ENCODE peak calls at places on chromosome 11, in eight cellular contexts. X is left ventricle myocardium inferior, Q is brain microvascular endothelial cell, E is fibroblast of lung, J is transverse colon, A is endothelial cell, C is IMR-90, S is retinal pigment epithelial cell. D is an unnamed sample.

GRCh38 chr11:76891285-76891684 is 30.6 kb downstream of the ACER3 start:
- DNase-seq in C (no peak), E (no peak), X (no peak), A (no peak), S (no peak), Q (no peak), J (no peak), D (no peak)

GRCh38 chr11:77035580-77035979 is 1.4 kb downstream of the B3GNT6 start:
- DNase-seq in A (no peak), E (no peak), X (no peak), Q (no peak), C (no peak), S (no peak), J (peak; percentile 72), D (no peak)

GRCh38 chr11:56932572-56933235 is 56.0 kb upstream of the OR5AK2 start:
- DNase-seq in S (peak; percentile 18), J (no peak), A (no peak), E (peak; percentile 1), Q (peak; percentile 79), C (peak; percentile 28), X (no peak), D (no peak)

GRCh38 chr11:60757231-60757800 is 649 bp downstream of the MS4A15 start:
- DNase-seq in S (no peak), Q (no peak), E (no peak), X (no peak), J (no peak), C (no peak), A (no peak), D (no peak)

GRCh38 chr11:121459413-121460041 is 6.8 kb upstream of the SORL1-AS1 start:
- DNase-seq in J (no peak), A (no peak), E (no peak), C (no peak), Q (no peak), S (no peak), X (no peak), D (no peak)

GRCh38 chr11:77515063-77515462 is 41.2 kb upstream of the PAK1 start:
- DNase-seq in J (no peak), A (no peak), E (no peak), Q (no peak), C (no peak), X (no peak), S (no peak), D (peak; percentile 54)

GRCh38 chr11:79259800-79260199 is 181.0 kb downstream of the TENM4 start:
- DNase-seq in Q (no peak), J (no peak), A (no peak), E (no peak), X (no peak), S (no peak), C (no peak), D (no peak)

GRCh38 chr11:73019448-73019847 is 122.7 kb downstream of the FCHSD2 start:
- DNase-seq in E (no peak), J (no peak), Q (no peak), A (no peak), X (no peak), C (no peak), S (no peak), D (no peak)

GRCh38 chr11:60912223-60912850 is 1.6 kb upstream of the TMEM109 start:
- DNase-seq in J (no peak), E (no peak), X (no peak), C (no peak), Q (no peak), S (no peak), A (no peak), D (no peak)

GRCh38 chr11:90134420-90135003 is at the start of gene NAALAD2:
- DNase-seq in A (peak; percentile 55), X (peak; percentile 53), Q (peak; percentile 22), S (peak; percentile 15), J (peak; percentile 11), E (peak; percentile 67), C (peak; percentile 9), D (peak; percentile 90)

GRCh38 chr11:67409781-67410368 is 5.6 kb upstream of the CARNS1 start:
- DNase-seq in A (no peak), J (peak; percentile 80), E (no peak), Q (no peak), C (no peak), S (no peak), X (no peak), D (no peak)

GRCh38 chr11:67416416-67417335 is 1.2 kb downstream of the CARNS1 start:
- DNase-seq in C (no peak), Q (no peak), X (no peak), A (no peak), S (no peak), E (peak; percentile 18), J (no peak), D (no peak)

GRCh38 chr11:67464411-67465189 is 4.5 kb downstream of the TMEM134 start:
- DNase-seq in E (peak; percentile 52), A (peak; percentile 82), Q (peak; percentile 62), X (peak; percentile 87), J (peak; percentile 96), S (peak; percentile 43), C (peak; percentile 42), D (peak; percentile 95)

GRCh38 chr11:1652778-1653540 is 23.4 kb downstream of the KRTAP5-5 start:
- DNase-seq in X (peak; percentile 72), C (peak; percentile 29), J (peak; percentile 77), S (no peak), Q (peak; percentile 41), A (peak; percentile 90), E (peak; percentile 47), D (peak; percentile 62)

GRCh38 chr11:123973816-123974215 is 3.8 kb downstream of the OR10S1 start:
- DNase-seq in A (no peak), S (no peak), X (no peak), J (no peak), C (peak; percentile 4), Q (peak; percentile 17), E (peak; percentile 27), D (no peak)

GRCh38 chr11:131037873-131038272 is 121.6 kb upstream of the SNX19 start:
- DNase-seq in X (no peak), J (no peak), E (peak; percentile 19), S (no peak), Q (no peak), A (no peak), C (no peak), D (no peak)
- TF ChIP-seq CTCF in X (no peak), J (no peak), E (peak; percentile 18), S (peak; percentile 8), Q (peak; percentile 35), A (no peak), C (peak; percentile 13), D (no peak)

GRCh38 chr11:33540946-33541915 is 159.4 kb downstream of the C11orf91 start:
- DNase-seq in C (no peak), A (no peak), S (no peak), Q (no peak), X (no peak), E (no peak), J (no peak), D (no peak)

GRCh38 chr11:33544593-33545373 is 155.8 kb downstream of the C11orf91 start:
- DNase-seq in S (no peak), C (no peak), E (no peak), A (no peak), X (no peak), J (no peak), Q (no peak), D (no peak)

GRCh38 chr11:33543823-33544222 is 156.8 kb downstream of the C11orf91 start:
- DNase-seq in E (no peak), X (no peak), J (no peak), S (no peak), A (no peak), Q (no peak), C (peak; percentile 53), D (no peak)

GRCh38 chr11:33545941-33546340 is 154.7 kb downstream of the C11orf91 start:
- DNase-seq in S (no peak), A (no peak), C (peak; percentile 57), E (no peak), Q (no peak), X (no peak), J (no peak), D (no peak)

GRCh38 chr11:33542921-33543320 is 157.7 kb downstream of the C11orf91 start:
- DNase-seq in C (peak; percentile 40), A (peak; percentile 73), X (peak; percentile 43), Q (peak; percentile 40), J (peak; percentile 44), E (peak; percentile 58), S (no peak), D (peak; percentile 36)
- TF ChIP-seq CTCF in C (peak; percentile 61), A (peak; percentile 45), X (peak; percentile 74), Q (peak; percentile 83), J (peak; percentile 54), E (peak; percentile 86), S (peak; percentile 90), D (peak; percentile 57)

DNA sequence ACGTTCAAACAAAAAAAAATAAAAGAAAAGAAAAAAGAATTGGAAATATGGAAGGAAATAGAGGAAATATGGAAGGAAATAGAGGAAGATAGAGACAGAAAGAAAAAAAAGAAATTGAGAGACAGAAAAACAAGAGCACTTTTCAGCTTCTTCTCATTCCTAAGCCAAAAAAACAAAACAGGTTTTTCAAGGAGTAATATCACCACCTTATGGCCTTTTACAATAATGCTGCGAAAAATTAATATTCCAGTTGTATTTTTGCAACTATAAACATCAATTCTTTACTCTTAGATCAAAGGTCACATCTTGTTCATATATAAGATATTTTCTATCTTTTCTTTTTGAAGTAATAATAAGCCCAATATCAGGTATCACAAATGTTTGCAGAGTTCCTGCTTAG is 328.3 kb downstream of the FAT3 start:
- DNase-seq in S (no peak), X (no peak), E (peak; percentile 31), J (no peak), C (peak; percentile 4), Q (no peak), A (no peak), D (no peak)
- TF ChIP-seq CTCF in S (peak; percentile 15), X (no peak), E (no peak), J (no peak), C (peak; percentile 46), Q (no peak), A (peak; percentile 42), D (peak; percentile 20)

GRCh38 chr11:46319074-46319453 is 28.2 kb upstream of the DGKZ start:
- DNase-seq in E (no peak), Q (no peak), C (no peak), X (no peak), J (no peak), A (no peak), S (no peak), D (no peak)

GRCh38 chr11:46326813-46327416 is 20.3 kb upstream of the DGKZ start:
- DNase-seq in A (no peak), J (no peak), S (no peak), X (no peak), Q (no peak), E (no peak), C (no peak), D (no peak)

GRCh38 chr11:46321757-46322156 is 25.5 kb upstream of the DGKZ start:
- DNase-seq in C (no peak), E (peak; percentile 57), Q (no peak), A (no peak), J (no peak), S (no peak), X (no peak), D (no peak)

GRCh38 chr11:46327829-46328228 is 19.4 kb upstream of the DGKZ start:
- DNase-seq in X (no peak), C (no peak), Q (no peak), J (no peak), S (no peak), A (no peak), E (no peak), D (no peak)

DNA sequence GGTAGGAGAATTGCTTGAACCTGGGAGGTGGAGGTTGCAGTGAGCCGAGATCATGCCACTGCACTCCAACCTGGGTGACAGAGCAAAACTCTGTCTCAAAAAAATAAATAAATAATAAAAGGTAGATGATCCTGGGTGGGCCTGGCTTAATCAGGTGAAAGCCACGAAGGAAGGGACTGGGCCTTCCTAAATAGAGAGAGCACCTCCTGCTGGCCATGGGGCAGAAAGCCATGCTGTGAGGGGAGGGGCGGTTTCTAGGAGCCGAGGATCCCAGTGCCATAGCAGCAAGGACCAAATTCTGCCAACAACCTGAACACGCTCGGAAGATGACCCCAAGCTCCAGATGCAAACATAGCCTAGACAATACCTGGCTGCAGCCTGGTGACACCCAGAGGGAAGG is 24.5 kb upstream of the DGKZ start:
- DNase-seq in X (no peak), C (peak; percentile 35), J (no peak), S (no peak), E (peak; percentile 59), Q (no peak), A (no peak), D (no peak)
- TF ChIP-seq CTCF in X (peak; percentile 35), C (peak; percentile 50), J (peak; percentile 38), S (peak; percentile 38), E (peak; percentile 61), Q (peak; percentile 68), A (peak; percentile 23), D (no peak)